ENCODE peak calls at places on chromosomes 6 and 20, in seven cellular contexts. Z is left ventricle myocardium inferior, W is PC-9, U is Calu3, K is cardiac fibroblast, S is ovary, G is upper lobe of right lung. E is an unnamed sample.
A peak's percentile ranks its signal among the peaks of the same experiment; 100 is the strongest.

GRCh38 chr6:111294374-111294967 is 188.5 kb downstream of the REV3L start:
- DNase-seq in S (no peak), Z (no peak), W (no peak), U (no peak), G (no peak), K (no peak), E (no peak)

GRCh38 chr6:116011520-116011919 is 49.2 kb downstream of the FRK start:
- DNase-seq in S (no peak), Z (no peak), K (no peak), G (no peak), U (peak; percentile 61), W (peak; percentile 92), E (no peak)

GRCh38 chr6:10951675-10952282 is 64.9 kb downstream of the SYCP2L start:
- DNase-seq in K (peak; percentile 77), G (no peak), W (peak; percentile 46), Z (no peak), S (no peak), U (peak; percentile 10), E (peak; percentile 91)

GRCh38 chr6:87738673-87739225 is 36.7 kb upstream of the AKIRIN2 start:
- DNase-seq in W (no peak), G (no peak), U (no peak), S (no peak), K (no peak), Z (no peak), E (no peak)

GRCh38 chr6:128822271-128822670 is 60.7 kb upstream of the LAMA2 start:
- DNase-seq in U (no peak), Z (peak; percentile 23), G (no peak), K (peak; percentile 38), W (no peak), S (peak; percentile 47), E (peak; percentile 73)

GRCh38 chr20:14342910-14343309 is 5.5 kb upstream of the FLRT3 start:
- DNase-seq in G (no peak), U (no peak), Z (no peak), S (no peak), K (no peak), W (no peak), E (no peak)

GRCh38 chr20:47484303-47484702 is 17.4 kb upstream of the NCOA3 start:
- DNase-seq in K (no peak), G (no peak), W (no peak), Z (no peak), S (no peak), U (no peak), E (no peak)

GRCh38 chr6:134797400-134798113 is 152.3 kb downstream of the ALDH8A1 start:
- DNase-seq in K (no peak), W (peak; percentile 29), U (no peak), Z (no peak), S (no peak), G (no peak), E (peak; percentile 64)

GRCh38 chr6:111552241-111552744 is 53.4 kb downstream of the TRAF3IP2 start:
- DNase-seq in K (peak; percentile 95), U (peak; percentile 58), W (peak; percentile 53), S (peak; percentile 70), Z (peak; percentile 61), G (peak; percentile 69), E (peak; percentile 94)

GRCh38 chr6:82144007-82144851 is 103.3 kb downstream of the IBTK start:
- DNase-seq in G (no peak), K (peak; percentile 85), U (peak; percentile 42), W (peak; percentile 51), S (no peak), Z (no peak), E (peak; percentile 88)

GRCh38 chr20:25223179-25223661 is 24.7 kb upstream of the PYGB start:
- DNase-seq in U (peak; percentile 66), G (no peak), Z (no peak), S (no peak), K (peak; percentile 78), W (peak; percentile 98), E (peak; percentile 94)
- TF ChIP-seq CTCF in U (no peak), G (no peak), Z (no peak), S (no peak), K (peak; percentile 34), W (peak; percentile 45), E (peak; percentile 42)

GRCh38 chr20:50152394-50153152 is 950 bp downstream of the PEDS1 start:
- DNase-seq in W (peak; percentile 82), Z (no peak), U (peak; percentile 40), K (no peak), G (no peak), S (no peak), E (no peak)
- TF ChIP-seq CTCF in W (peak; percentile 60), Z (no peak), U (peak; percentile 20), K (no peak), G (no peak), S (no peak), E (no peak)

GRCh38 chr20:2672446-2672845 is 8.4 kb upstream of the IDH3B start:
- DNase-seq in G (no peak), U (no peak), S (no peak), K (no peak), Z (no peak), W (no peak), E (no peak)

GRCh38 chr20:2673453-2673852 is 9.4 kb upstream of the IDH3B start:
- DNase-seq in S (no peak), W (no peak), K (no peak), Z (no peak), U (no peak), G (no peak), E (no peak)

GRCh38 chr20:2671977-2672376 is 8.0 kb upstream of the IDH3B start:
- DNase-seq in K (no peak), Z (no peak), W (no peak), S (no peak), G (no peak), U (no peak), E (no peak)
- TF ChIP-seq CTCF in K (peak; percentile 13), Z (no peak), W (no peak), S (no peak), G (no peak), U (no peak), E (peak; percentile 23)

GRCh38 chr20:4569882-4570281 is 151.8 kb upstream of the PRND start:
- DNase-seq in G (no peak), S (no peak), U (no peak), K (no peak), Z (no peak), W (no peak), E (no peak)
- TF ChIP-seq CTCF in G (no peak), S (no peak), U (no peak), K (no peak), Z (no peak), W (no peak), E (no peak)

DNA sequence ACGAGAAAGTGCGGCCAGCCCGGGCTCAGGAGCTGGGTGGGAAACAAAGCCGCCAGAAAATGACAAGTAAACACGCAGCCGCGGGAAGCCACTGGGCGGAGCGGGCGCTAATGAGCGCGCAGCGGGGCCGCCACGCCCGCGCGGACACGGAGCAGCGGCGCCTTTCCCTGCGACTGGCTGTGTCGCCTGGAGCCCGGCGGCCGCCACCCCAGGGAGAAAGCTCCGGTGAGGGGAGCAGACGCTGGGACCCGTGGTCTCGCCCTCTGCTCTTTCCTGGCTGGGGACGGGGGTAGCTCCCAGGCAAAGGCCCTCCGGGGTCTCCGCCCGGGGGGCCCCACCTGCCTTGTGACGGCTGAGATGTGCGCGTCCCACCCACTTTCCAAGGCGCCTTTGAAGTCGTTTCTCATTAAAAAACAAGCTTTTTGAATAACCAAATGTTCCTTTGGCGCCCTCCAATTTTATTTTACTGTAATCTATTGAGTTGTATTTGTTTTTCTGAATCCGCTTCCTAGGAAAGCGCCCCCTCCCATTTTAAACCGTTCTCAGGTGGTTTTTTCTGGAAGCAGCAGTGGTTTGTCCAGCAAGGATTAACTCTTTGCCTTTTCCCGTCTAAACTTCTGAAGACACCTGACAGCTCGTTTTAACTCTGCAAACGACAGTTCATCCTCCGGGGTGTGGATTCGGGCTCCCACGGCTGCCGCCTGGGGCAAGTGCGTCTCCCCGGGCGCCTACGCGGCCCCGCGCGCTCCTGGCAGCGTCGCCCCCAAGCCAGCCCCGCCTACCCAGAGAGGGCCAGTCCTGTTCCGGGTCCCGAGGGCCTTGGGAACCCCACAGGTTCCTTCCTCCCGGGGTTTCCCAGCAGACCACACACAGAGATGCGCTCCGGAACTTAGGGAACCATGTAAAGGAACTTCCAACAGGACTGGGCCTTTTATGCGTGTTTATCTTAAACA is 54.6 kb downstream of the PRR18 start:
- DNase-seq in K (peak; percentile 3), W (no peak), S (no peak), U (no peak), G (peak; percentile 86), Z (peak; percentile 44), E (no peak)
- TF ChIP-seq CTCF in K (no peak), W (no peak), S (no peak), U (no peak), G (no peak), Z (no peak), E (no peak)

DNA sequence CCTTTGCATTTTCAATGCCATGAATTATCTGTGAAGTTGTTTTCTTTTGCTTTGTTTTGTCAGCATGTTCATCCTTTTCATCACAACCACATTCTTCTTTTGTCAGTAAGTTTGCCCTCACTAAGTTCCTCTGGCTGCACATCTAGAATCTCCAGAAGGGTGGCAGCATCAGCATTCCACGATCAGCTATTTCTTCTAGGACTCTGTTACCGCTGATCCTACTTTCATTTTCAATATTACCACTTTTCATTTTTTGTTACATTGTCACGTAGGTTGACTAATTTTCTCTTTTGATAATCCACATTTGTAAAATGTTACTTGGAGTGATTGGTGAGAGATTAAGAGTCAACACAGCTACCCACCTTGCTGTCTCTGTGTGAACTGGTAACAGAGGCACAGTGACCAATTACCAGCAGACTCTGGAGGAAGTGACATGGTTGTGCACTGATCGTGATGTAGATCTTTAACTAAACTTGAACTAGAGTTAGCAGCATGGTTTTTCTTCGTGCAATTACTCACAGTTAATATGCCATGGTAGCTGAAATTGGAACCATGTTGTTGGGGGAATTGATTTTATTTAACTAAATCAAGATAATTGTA is 307.9 kb upstream of the SLC35B3 start:
- DNase-seq in G (no peak), K (no peak), U (peak; percentile 1), Z (no peak), S (no peak), W (no peak), E (no peak)
- TF ChIP-seq CTCF in G (peak; percentile 11), K (no peak), U (no peak), Z (peak; percentile 12), S (no peak), W (no peak), E (no peak)

GRCh38 chr6:74574794-74575193 is 631.1 kb downstream of the COL12A1 start:
- DNase-seq in G (no peak), U (peak; percentile 18), K (peak; percentile 52), Z (no peak), S (no peak), W (no peak), E (peak; percentile 20)
- TF ChIP-seq CTCF in G (peak; percentile 53), U (peak; percentile 71), K (peak; percentile 68), Z (peak; percentile 72), S (no peak), W (peak; percentile 69), E (peak; percentile 57)

DNA sequence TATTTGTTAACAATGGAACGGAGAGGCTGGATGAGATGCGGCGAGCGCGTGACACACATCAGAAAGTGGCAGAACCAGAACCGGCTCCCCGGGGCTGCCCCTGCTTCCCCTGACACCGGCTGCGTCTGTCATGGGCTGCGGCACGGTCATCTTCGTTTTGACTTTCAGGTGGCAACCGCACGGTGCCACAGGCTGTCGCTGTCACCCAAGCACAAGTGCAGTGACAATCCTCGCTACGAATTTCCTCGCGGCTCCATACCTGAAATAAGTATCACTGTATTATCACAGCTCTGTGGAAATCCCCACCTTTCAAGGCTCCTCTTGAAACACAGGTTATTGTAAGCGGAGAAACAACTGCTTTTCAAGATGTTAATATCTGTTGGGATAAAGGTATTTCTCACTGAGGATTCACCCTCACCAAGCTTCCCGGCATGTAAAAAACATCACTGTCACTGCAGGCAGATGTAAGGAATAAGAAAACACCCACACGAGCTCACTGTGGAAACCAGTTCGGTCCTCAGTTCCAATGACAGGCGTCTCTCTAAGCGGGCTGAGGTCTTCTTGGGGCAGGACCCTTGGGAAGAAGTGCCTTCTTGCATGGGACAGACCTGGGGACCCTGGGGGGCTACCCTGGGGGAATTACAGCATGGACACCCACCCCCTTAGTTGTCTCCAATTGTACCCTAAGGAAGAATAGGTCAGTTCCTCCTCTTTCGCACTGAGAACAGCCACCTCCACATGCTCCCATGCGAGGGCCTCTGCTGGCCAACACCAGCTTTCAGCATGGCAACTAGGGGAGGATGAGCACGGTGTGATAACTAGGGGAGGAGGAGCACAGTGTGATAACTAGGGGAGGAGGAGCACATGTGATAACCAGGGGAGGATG is 86.3 kb downstream of the DACT2 start:
- DNase-seq in U (no peak), S (no peak), W (no peak), Z (no peak), G (no peak), K (no peak), E (no peak)
- TF ChIP-seq CTCF in U (no peak), S (no peak), W (no peak), Z (no peak), G (no peak), K (no peak), E (peak; percentile 12)